ENCODE peak calls at places on chromosome 3, in eight cellular contexts. One of them, this sample, is unnamed.

GRCh38 chr3:50559702-50560101 is 7.8 kb downstream of the C3orf18 start:
- DNase-seq in fibroblast of mammary gland: no peak
- DNase-seq in CD8-positive, alpha-beta memory T cell: no peak
- DNase-seq in SHP77: no peak
- DNase-seq in activated CD4-positive, alpha-beta T cell treated with anti-CD3 and anti-CD28 coated beads for 24 hours: no peak
- DNase-seq in cerebellar cortex: peak
- DNase-seq in activated CD8-positive, alpha-beta T cell treated with anti-CD3 and anti-CD28 coated beads, Interleukin-2, amount 10 ng/mL, durations not matched to agents 7 days and 5 days: no peak
- DNase-seq in stimulated activated CD8-positive, alpha-beta memory T cell treated with anti-CD3 and anti-CD28 coated beads, Interleukin-7, amount 100 ng/mL, for 24 hours: no peak
- DNase-seq in this sample: no peak

GRCh38 chr3:27699067-27699466 is 23.1 kb downstream of the EOMES start:
- DNase-seq in fibroblast of mammary gland: no peak
- DNase-seq in CD8-positive, alpha-beta memory T cell: no peak
- DNase-seq in SHP77: no peak
- DNase-seq in activated CD4-positive, alpha-beta T cell treated with anti-CD3 and anti-CD28 coated beads for 24 hours: no peak
- DNase-seq in cerebellar cortex: no peak
- DNase-seq in activated CD8-positive, alpha-beta T cell treated with anti-CD3 and anti-CD28 coated beads, Interleukin-2, amount 10 ng/mL, durations not matched to agents 7 days and 5 days: no peak
- DNase-seq in stimulated activated CD8-positive, alpha-beta memory T cell treated with anti-CD3 and anti-CD28 coated beads, Interleukin-7, amount 100 ng/mL, for 24 hours: no peak
- DNase-seq in this sample: no peak

GRCh38 chr3:54900954-54901591 is 26.8 kb downstream of the LRTM1 start:
- DNase-seq in fibroblast of mammary gland: no peak
- DNase-seq in CD8-positive, alpha-beta memory T cell: no peak
- DNase-seq in SHP77: no peak
- DNase-seq in activated CD4-positive, alpha-beta T cell treated with anti-CD3 and anti-CD28 coated beads for 24 hours: no peak
- DNase-seq in cerebellar cortex: no peak
- DNase-seq in activated CD8-positive, alpha-beta T cell treated with anti-CD3 and anti-CD28 coated beads, Interleukin-2, amount 10 ng/mL, durations not matched to agents 7 days and 5 days: no peak
- DNase-seq in stimulated activated CD8-positive, alpha-beta memory T cell treated with anti-CD3 and anti-CD28 coated beads, Interleukin-7, amount 100 ng/mL, for 24 hours: no peak
- DNase-seq in this sample: no peak

GRCh38 chr3:43959498-43960447 is 269.0 kb downstream of the ABHD5 start:
- DNase-seq in fibroblast of mammary gland: no peak
- DNase-seq in CD8-positive, alpha-beta memory T cell: no peak
- DNase-seq in SHP77: no peak
- DNase-seq in activated CD4-positive, alpha-beta T cell treated with anti-CD3 and anti-CD28 coated beads for 24 hours: no peak
- DNase-seq in cerebellar cortex: no peak
- DNase-seq in activated CD8-positive, alpha-beta T cell treated with anti-CD3 and anti-CD28 coated beads, Interleukin-2, amount 10 ng/mL, durations not matched to agents 7 days and 5 days: no peak
- DNase-seq in stimulated activated CD8-positive, alpha-beta memory T cell treated with anti-CD3 and anti-CD28 coated beads, Interleukin-7, amount 100 ng/mL, for 24 hours: no peak
- DNase-seq in this sample: no peak

GRCh38 chr3:77411990-77412389 is 372.1 kb downstream of the ROBO2 start:
- DNase-seq in fibroblast of mammary gland: no peak
- DNase-seq in CD8-positive, alpha-beta memory T cell: no peak
- DNase-seq in SHP77: no peak
- DNase-seq in activated CD4-positive, alpha-beta T cell treated with anti-CD3 and anti-CD28 coated beads for 24 hours: no peak
- DNase-seq in cerebellar cortex: no peak
- DNase-seq in activated CD8-positive, alpha-beta T cell treated with anti-CD3 and anti-CD28 coated beads, Interleukin-2, amount 10 ng/mL, durations not matched to agents 7 days and 5 days: no peak
- DNase-seq in stimulated activated CD8-positive, alpha-beta memory T cell treated with anti-CD3 and anti-CD28 coated beads, Interleukin-7, amount 100 ng/mL, for 24 hours: no peak
- DNase-seq in this sample: no peak

GRCh38 chr3:42895332-42895868 is 10.5 kb upstream of the ZNF662 start:
- DNase-seq in fibroblast of mammary gland: no peak
- DNase-seq in CD8-positive, alpha-beta memory T cell: no peak
- DNase-seq in SHP77: no peak
- DNase-seq in activated CD4-positive, alpha-beta T cell treated with anti-CD3 and anti-CD28 coated beads for 24 hours: no peak
- DNase-seq in cerebellar cortex: no peak
- DNase-seq in activated CD8-positive, alpha-beta T cell treated with anti-CD3 and anti-CD28 coated beads, Interleukin-2, amount 10 ng/mL, durations not matched to agents 7 days and 5 days: no peak
- DNase-seq in stimulated activated CD8-positive, alpha-beta memory T cell treated with anti-CD3 and anti-CD28 coated beads, Interleukin-7, amount 100 ng/mL, for 24 hours: no peak
- DNase-seq in this sample: no peak

GRCh38 chr3:54831091-54831490 is 96.8 kb downstream of the LRTM1 start:
- DNase-seq in fibroblast of mammary gland: no peak
- DNase-seq in CD8-positive, alpha-beta memory T cell: no peak
- DNase-seq in SHP77: no peak
- DNase-seq in activated CD4-positive, alpha-beta T cell treated with anti-CD3 and anti-CD28 coated beads for 24 hours: no peak
- DNase-seq in cerebellar cortex: peak
- DNase-seq in activated CD8-positive, alpha-beta T cell treated with anti-CD3 and anti-CD28 coated beads, Interleukin-2, amount 10 ng/mL, durations not matched to agents 7 days and 5 days: no peak
- DNase-seq in stimulated activated CD8-positive, alpha-beta memory T cell treated with anti-CD3 and anti-CD28 coated beads, Interleukin-7, amount 100 ng/mL, for 24 hours: no peak
- DNase-seq in this sample: no peak

GRCh38 chr3:173371848-173372487 is 25.6 kb upstream of the NLGN1 start:
- DNase-seq in fibroblast of mammary gland: peak
- DNase-seq in CD8-positive, alpha-beta memory T cell: no peak
- DNase-seq in SHP77: peak
- DNase-seq in activated CD4-positive, alpha-beta T cell treated with anti-CD3 and anti-CD28 coated beads for 24 hours: no peak
- DNase-seq in cerebellar cortex: peak
- DNase-seq in activated CD8-positive, alpha-beta T cell treated with anti-CD3 and anti-CD28 coated beads, Interleukin-2, amount 10 ng/mL, durations not matched to agents 7 days and 5 days: no peak
- DNase-seq in stimulated activated CD8-positive, alpha-beta memory T cell treated with anti-CD3 and anti-CD28 coated beads, Interleukin-7, amount 100 ng/mL, for 24 hours: no peak
- DNase-seq in this sample: no peak

GRCh38 chr3:37582117-37582516 is 279.6 kb upstream of the CTDSPL start:
- DNase-seq in fibroblast of mammary gland: no peak
- DNase-seq in CD8-positive, alpha-beta memory T cell: no peak
- DNase-seq in SHP77: no peak
- DNase-seq in activated CD4-positive, alpha-beta T cell treated with anti-CD3 and anti-CD28 coated beads for 24 hours: no peak
- DNase-seq in cerebellar cortex: no peak
- DNase-seq in activated CD8-positive, alpha-beta T cell treated with anti-CD3 and anti-CD28 coated beads, Interleukin-2, amount 10 ng/mL, durations not matched to agents 7 days and 5 days: no peak
- DNase-seq in stimulated activated CD8-positive, alpha-beta memory T cell treated with anti-CD3 and anti-CD28 coated beads, Interleukin-7, amount 100 ng/mL, for 24 hours: no peak
- DNase-seq in this sample: no peak